ENCODE peak calls at places on chromosome 6, in five cellular contexts. One of them, this sample, is unnamed.

GRCh38 chr6:89117285-89118108 is at the start of gene SRSF12:
- DNase-seq in pancreas: peak; percentile 49
- DNase-seq in fibroblast of lung: peak; percentile 45
- DNase-seq in left ventricle myocardium inferior: peak; percentile 30
- DNase-seq in CD8-positive, alpha-beta T cell: peak; percentile 64
- DNase-seq in this sample: no peak

GRCh38 chr6:28988536-28989415 is 16.3 kb downstream of the ZNF311 start:
- DNase-seq in pancreas: no peak
- DNase-seq in fibroblast of lung: peak; percentile 71
- DNase-seq in CD8-positive, alpha-beta T cell: peak; percentile 81
- DNase-seq in left ventricle myocardium inferior: peak; percentile 36
- DNase-seq in this sample: peak; percentile 66

GRCh38 chr6:109455161-109455501 is 441 bp downstream of the MICAL1 start:
- DNase-seq in left ventricle myocardium inferior: no peak
- DNase-seq in CD8-positive, alpha-beta T cell: peak; percentile 65
- DNase-seq in fibroblast of lung: peak; percentile 8
- DNase-seq in pancreas: no peak
- DNase-seq in this sample: no peak

GRCh38 chr6:129469070-129469662 is 240.8 kb downstream of the ARHGAP18 start:
- DNase-seq in fibroblast of lung: no peak
- DNase-seq in pancreas: no peak
- DNase-seq in CD8-positive, alpha-beta T cell: no peak
- DNase-seq in left ventricle myocardium inferior: no peak
- DNase-seq in this sample: peak; percentile 7

GRCh38 chr6:79713701-79714322 is 82.7 kb downstream of the SH3BGRL2 start:
- DNase-seq in CD8-positive, alpha-beta T cell: peak; percentile 70
- DNase-seq in fibroblast of lung: peak; percentile 58
- DNase-seq in pancreas: no peak
- DNase-seq in left ventricle myocardium inferior: peak; percentile 16
- DNase-seq in this sample: peak; percentile 52

GRCh38 chr6:52662031-52662430 is 8.9 kb upstream of the TMEM14A start:
- DNase-seq in pancreas: no peak
- DNase-seq in fibroblast of lung: no peak
- DNase-seq in CD8-positive, alpha-beta T cell: no peak
- DNase-seq in left ventricle myocardium inferior: no peak
- DNase-seq in this sample: no peak

GRCh38 chr6:100484474-100484873 is 19.8 kb upstream of the SIM1 start:
- DNase-seq in pancreas: no peak
- DNase-seq in left ventricle myocardium inferior: no peak
- DNase-seq in CD8-positive, alpha-beta T cell: no peak
- DNase-seq in fibroblast of lung: no peak
- DNase-seq in this sample: no peak

GRCh38 chr6:143408151-143408786 is 42.2 kb downstream of the ADAT2 start:
- DNase-seq in fibroblast of lung: no peak
- DNase-seq in CD8-positive, alpha-beta T cell: no peak
- DNase-seq in pancreas: no peak
- DNase-seq in left ventricle myocardium inferior: no peak
- DNase-seq in this sample: no peak

GRCh38 chr6:140980265-140980887 is 1152.3 kb upstream of the GJE1 start:
- DNase-seq in CD8-positive, alpha-beta T cell: no peak
- DNase-seq in pancreas: no peak
- DNase-seq in left ventricle myocardium inferior: no peak
- DNase-seq in fibroblast of lung: no peak
- DNase-seq in this sample: peak; percentile 27

GRCh38 chr6:85049282-85049681 is 284.9 kb upstream of the TBX18 start:
- DNase-seq in fibroblast of lung: no peak
- DNase-seq in CD8-positive, alpha-beta T cell: no peak
- DNase-seq in left ventricle myocardium inferior: no peak
- DNase-seq in pancreas: no peak
- DNase-seq in this sample: peak; percentile 14

GRCh38 chr6:152089992-152090391 is 282.5 kb downstream of the ESR1 start:
- DNase-seq in fibroblast of lung: peak; percentile 52
- DNase-seq in CD8-positive, alpha-beta T cell: no peak
- DNase-seq in left ventricle myocardium inferior: peak; percentile 39
- DNase-seq in pancreas: no peak
- DNase-seq in this sample: peak; percentile 63

GRCh38 chr6:108781419-108782110 is 66.7 kb upstream of the ARMC2 start:
- DNase-seq in left ventricle myocardium inferior: no peak
- DNase-seq in fibroblast of lung: peak; percentile 39
- DNase-seq in pancreas: no peak
- DNase-seq in CD8-positive, alpha-beta T cell: no peak
- DNase-seq in this sample: peak; percentile 6

GRCh38 chr6:41531591-41532582 is 14.3 kb upstream of the FOXP4 start:
- DNase-seq in pancreas: no peak
- DNase-seq in left ventricle myocardium inferior: no peak
- DNase-seq in fibroblast of lung: peak; percentile 8
- DNase-seq in CD8-positive, alpha-beta T cell: peak; percentile 63
- DNase-seq in this sample: peak; percentile 34

GRCh38 chr6:68967549-68968300 is 332.6 kb downstream of the ADGRB3 start:
- DNase-seq in pancreas: peak; percentile 37
- DNase-seq in fibroblast of lung: peak; percentile 54
- DNase-seq in left ventricle myocardium inferior: peak; percentile 19
- DNase-seq in CD8-positive, alpha-beta T cell: peak; percentile 48
- DNase-seq in this sample: peak; percentile 31

GRCh38 chr6:83920017-83920416 is 60.5 kb downstream of the CYB5R4 start:
- DNase-seq in left ventricle myocardium inferior: no peak
- DNase-seq in CD8-positive, alpha-beta T cell: no peak
- DNase-seq in pancreas: no peak
- DNase-seq in fibroblast of lung: no peak
- DNase-seq in this sample: peak; percentile 18

GRCh38 chr6:166173292-166173951 is 5.8 kb upstream of the TBXT start:
- DNase-seq in fibroblast of lung: no peak
- DNase-seq in left ventricle myocardium inferior: no peak
- DNase-seq in pancreas: peak; percentile 48
- DNase-seq in CD8-positive, alpha-beta T cell: no peak
- DNase-seq in this sample: no peak

GRCh38 chr6:107062691-107063090 is 34.7 kb downstream of the MTRES1 start:
- DNase-seq in pancreas: no peak
- DNase-seq in fibroblast of lung: no peak
- DNase-seq in CD8-positive, alpha-beta T cell: no peak
- DNase-seq in left ventricle myocardium inferior: no peak
- DNase-seq in this sample: no peak

GRCh38 chr6:105483492-105483891 is 80.6 kb upstream of the PREP start:
- DNase-seq in fibroblast of lung: peak; percentile 61
- DNase-seq in CD8-positive, alpha-beta T cell: no peak
- DNase-seq in pancreas: no peak
- DNase-seq in left ventricle myocardium inferior: no peak
- DNase-seq in this sample: peak; percentile 49

DNA sequence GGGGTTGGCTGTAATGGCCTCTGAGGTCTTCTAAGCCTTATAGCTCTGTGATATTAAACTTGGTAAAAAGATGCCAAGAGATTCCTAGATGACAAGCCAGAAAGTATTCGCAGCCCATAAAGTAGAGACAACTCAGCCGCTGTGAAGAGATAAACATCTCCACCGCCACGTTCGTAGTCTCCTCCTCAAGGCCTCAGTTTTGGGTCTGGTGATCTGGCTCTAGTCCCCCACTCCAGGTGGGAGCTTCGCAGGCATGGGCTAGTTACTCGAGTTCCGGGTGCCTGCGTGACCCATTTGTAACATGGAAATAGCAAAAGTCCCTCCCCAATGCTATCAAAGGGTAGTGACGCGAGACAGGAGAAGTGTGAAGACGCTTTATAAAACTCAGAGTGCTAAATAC is 28.3 kb upstream of the AFDN start:
- DNase-seq in CD8-positive, alpha-beta T cell: peak; percentile 34
- DNase-seq in fibroblast of lung: no peak
- DNase-seq in left ventricle myocardium inferior: no peak
- DNase-seq in pancreas: no peak
- DNase-seq in this sample: no peak
- TF ChIP-seq CTCF in CD8-positive, alpha-beta T cell: no peak
- TF ChIP-seq CTCF in fibroblast of lung: no peak
- TF ChIP-seq CTCF in left ventricle myocardium inferior: no peak
- TF ChIP-seq CTCF in pancreas: no peak
- TF ChIP-seq CTCF in this sample: no peak

DNA sequence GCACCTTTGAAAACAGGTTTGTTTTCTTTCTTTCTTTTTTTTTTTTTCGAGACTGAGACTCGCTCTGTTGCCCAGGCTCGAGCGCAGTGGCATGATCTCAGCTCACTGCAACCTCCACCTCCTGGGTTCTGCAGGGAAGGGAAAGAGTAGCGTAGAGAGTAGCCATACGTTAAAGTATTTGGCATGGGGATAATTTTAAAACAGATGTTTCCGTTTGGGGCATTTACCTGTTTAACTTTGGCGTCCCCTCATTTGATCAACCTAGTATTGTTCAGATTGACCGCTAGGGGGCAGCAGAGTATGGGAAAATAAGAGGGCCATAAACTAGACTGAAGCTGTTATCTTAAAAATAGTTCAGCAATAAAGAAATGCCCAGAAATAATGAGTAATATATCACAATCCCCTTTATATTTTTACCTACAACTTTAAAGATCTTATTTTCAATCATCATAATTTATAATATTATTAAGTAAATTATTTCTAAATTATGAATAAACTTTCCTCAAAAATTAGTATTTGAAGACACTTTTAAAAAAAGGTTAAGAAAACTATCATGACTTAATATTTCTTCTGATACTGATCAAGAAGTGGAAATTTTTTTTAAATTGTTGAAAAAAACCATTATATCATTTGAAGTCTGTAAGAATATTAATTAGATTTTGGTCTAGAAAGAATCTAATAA is 7.6 kb upstream of the TAAR9 start:
- DNase-seq in CD8-positive, alpha-beta T cell: peak; percentile 81
- DNase-seq in fibroblast of lung: peak; percentile 76
- DNase-seq in left ventricle myocardium inferior: no peak
- DNase-seq in pancreas: peak; percentile 45
- DNase-seq in this sample: peak; percentile 30
- TF ChIP-seq CTCF in CD8-positive, alpha-beta T cell: peak; percentile 76
- TF ChIP-seq CTCF in fibroblast of lung: peak; percentile 75
- TF ChIP-seq CTCF in left ventricle myocardium inferior: peak; percentile 85
- TF ChIP-seq CTCF in pancreas: peak; percentile 89
- TF ChIP-seq CTCF in this sample: peak; percentile 75

DNA sequence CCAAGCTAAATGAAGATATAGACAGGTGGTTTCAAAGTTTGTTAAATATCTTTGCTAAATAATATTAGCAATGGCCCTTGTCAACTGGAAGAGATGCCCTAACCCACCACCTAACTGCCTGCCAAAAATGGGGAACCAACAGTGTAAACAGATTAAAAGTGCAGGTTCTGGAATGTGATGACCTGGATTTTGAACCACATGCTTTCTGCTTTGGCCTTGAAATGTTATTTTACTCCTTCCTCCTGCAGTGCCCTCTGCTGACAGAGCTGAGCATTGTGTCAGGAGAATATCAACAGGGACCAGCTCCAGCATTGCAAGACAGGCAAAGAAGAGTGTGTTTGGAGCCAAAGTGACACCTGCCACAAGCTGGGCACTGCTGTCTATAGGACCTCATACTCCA is 226.6 kb downstream of the MYLK4 start:
- DNase-seq in left ventricle myocardium inferior: no peak
- DNase-seq in pancreas: no peak
- DNase-seq in CD8-positive, alpha-beta T cell: no peak
- DNase-seq in fibroblast of lung: no peak
- DNase-seq in this sample: no peak
- TF ChIP-seq CTCF in left ventricle myocardium inferior: no peak
- TF ChIP-seq CTCF in pancreas: no peak
- TF ChIP-seq CTCF in CD8-positive, alpha-beta T cell: no peak
- TF ChIP-seq CTCF in fibroblast of lung: no peak
- TF ChIP-seq CTCF in this sample: peak; percentile 59

GRCh38 chr6:122491915-122492537 is 20.4 kb upstream of the SERINC1 start:
- DNase-seq in pancreas: peak; percentile 65
- DNase-seq in fibroblast of lung: peak; percentile 75
- DNase-seq in CD8-positive, alpha-beta T cell: peak; percentile 73
- DNase-seq in left ventricle myocardium inferior: peak; percentile 42
- DNase-seq in this sample: peak; percentile 71
- TF ChIP-seq CTCF in pancreas: peak; percentile 84
- TF ChIP-seq CTCF in fibroblast of lung: peak; percentile 99
- TF ChIP-seq CTCF in CD8-positive, alpha-beta T cell: peak; percentile 88
- TF ChIP-seq CTCF in left ventricle myocardium inferior: peak; percentile 92
- TF ChIP-seq CTCF in this sample: peak; percentile 98

GRCh38 chr6:36700071-36700811 is 2.6 kb downstream of the RAB44 start:
- DNase-seq in pancreas: no peak
- DNase-seq in CD8-positive, alpha-beta T cell: no peak
- DNase-seq in left ventricle myocardium inferior: no peak
- DNase-seq in fibroblast of lung: no peak
- DNase-seq in this sample: no peak
- TF ChIP-seq CTCF in pancreas: no peak
- TF ChIP-seq CTCF in CD8-positive, alpha-beta T cell: no peak
- TF ChIP-seq CTCF in left ventricle myocardium inferior: no peak
- TF ChIP-seq CTCF in fibroblast of lung: no peak
- TF ChIP-seq CTCF in this sample: no peak

GRCh38 chr6:36915599-36915998 is 29.8 kb downstream of the C6orf89 start:
- DNase-seq in left ventricle myocardium inferior: no peak
- DNase-seq in pancreas: no peak
- DNase-seq in fibroblast of lung: no peak
- DNase-seq in CD8-positive, alpha-beta T cell: no peak
- DNase-seq in this sample: no peak

GRCh38 chr6:36911946-36912555 is 26.3 kb downstream of the C6orf89 start:
- DNase-seq in left ventricle myocardium inferior: no peak
- DNase-seq in CD8-positive, alpha-beta T cell: peak; percentile 55
- DNase-seq in fibroblast of lung: no peak
- DNase-seq in pancreas: no peak
- DNase-seq in this sample: no peak

GRCh38 chr6:36912583-36912982 is 26.8 kb downstream of the C6orf89 start:
- DNase-seq in CD8-positive, alpha-beta T cell: peak; percentile 57
- DNase-seq in fibroblast of lung: peak; percentile 84
- DNase-seq in pancreas: no peak
- DNase-seq in left ventricle myocardium inferior: no peak
- DNase-seq in this sample: peak; percentile 75

GRCh38 chr6:36914227-36914794 is 28.6 kb downstream of the C6orf89 start:
- DNase-seq in pancreas: peak; percentile 72
- DNase-seq in left ventricle myocardium inferior: no peak
- DNase-seq in CD8-positive, alpha-beta T cell: no peak
- DNase-seq in fibroblast of lung: peak; percentile 34
- DNase-seq in this sample: no peak

GRCh38 chr6:36913082-36913481 is 27.3 kb downstream of the C6orf89 start:
- DNase-seq in pancreas: no peak
- DNase-seq in left ventricle myocardium inferior: no peak
- DNase-seq in fibroblast of lung: no peak
- DNase-seq in CD8-positive, alpha-beta T cell: no peak
- DNase-seq in this sample: no peak
- TF ChIP-seq CTCF in pancreas: no peak
- TF ChIP-seq CTCF in left ventricle myocardium inferior: no peak
- TF ChIP-seq CTCF in fibroblast of lung: no peak
- TF ChIP-seq CTCF in CD8-positive, alpha-beta T cell: no peak
- TF ChIP-seq CTCF in this sample: no peak

This sample was measured in brain microvascular endothelial cell.